ENCODE peak calls at places on chromosomes 6 and 20, in eight cellular contexts. K is SK-MEL-5; U is M059J; W is NCI-H1436; H is omental fat pad; T is iPS-NIHi11; J is activated naive CD4-positive, alpha-beta T cell; Q is HFFc6. R is an unnamed sample.

GRCh38 chr6:108437821-108438220 is 122.9 kb upstream of the FOXO3 start:
- DNase-seq in K (no peak), U (peak; percentile 19), W (no peak), H (no peak), T (no peak), J (no peak), Q (peak; percentile 10), R (no peak)

GRCh38 chr20:52104546-52105044 is 87.0 kb downstream of the ZFP64 start:
- DNase-seq in K (no peak), U (peak; percentile 51), W (no peak), H (no peak), T (peak; percentile 63), J (no peak), Q (peak; percentile 2), R (no peak)

GRCh38 chr6:34115396-34116314 is 30.2 kb downstream of the GRM4 start:
- DNase-seq in K (no peak), U (peak; percentile 38), W (no peak), H (no peak), T (peak; percentile 97), J (no peak), Q (no peak), R (no peak)

GRCh38 chr6:34021001-34021838 is 124.7 kb downstream of the GRM4 start:
- DNase-seq in K (no peak), U (no peak), W (peak; percentile 67), H (no peak), T (no peak), J (no peak), Q (no peak), R (no peak)

GRCh38 chr6:102895683-102896082 is 1502.2 kb downstream of the GRIK2 start:
- DNase-seq in K (no peak), U (no peak), W (no peak), H (no peak), T (no peak), J (no peak), Q (no peak), R (no peak)

GRCh38 chr20:46688151-46689081 is 828 bp downstream of the TP53RK start:
- DNase-seq in K (peak; percentile 46), U (peak; percentile 61), W (no peak), H (no peak), T (no peak), J (no peak), Q (peak; percentile 23), R (no peak)

GRCh38 chr6:12069891-12070529 is 57.9 kb downstream of the HIVEP1 start:
- DNase-seq in K (no peak), U (peak; percentile 69), W (no peak), H (no peak), T (no peak), J (no peak), Q (peak; percentile 47), R (no peak)

GRCh38 chr6:166512567-166512966 is 73.9 kb downstream of the RAMACL start:
- DNase-seq in K (no peak), U (no peak), W (no peak), H (no peak), T (no peak), J (peak; percentile 7), Q (no peak), R (no peak)

GRCh38 chr20:324177-325042 is 942 bp upstream of the SOX12 start:
- DNase-seq in K (peak; percentile 90), U (peak; percentile 94), W (peak; percentile 82), H (peak; percentile 75), T (peak; percentile 76), J (peak; percentile 72), Q (peak; percentile 71), R (peak; percentile 80)

GRCh38 chr6:160071805-160072687 is 49.6 kb upstream of the SLC22A1 start:
- DNase-seq in K (peak; percentile 38), U (peak; percentile 7), W (no peak), H (no peak), T (peak; percentile 36), J (no peak), Q (no peak), R (no peak)

GRCh38 chr6:98836025-98836961 is 1.9 kb downstream of the POU3F2 start:
- DNase-seq in K (peak; percentile 31), U (peak; percentile 47), W (no peak), H (no peak), T (peak; percentile 43), J (no peak), Q (no peak), R (no peak)

GRCh38 chr6:84172574-84172973 is 54.9 kb downstream of the CEP162 start:
- DNase-seq in K (no peak), U (no peak), W (no peak), H (no peak), T (no peak), J (no peak), Q (no peak), R (no peak)

GRCh38 chr6:52233975-52234823 is 10.1 kb downstream of the IL17F start:
- DNase-seq in K (peak; percentile 86), U (peak; percentile 82), W (no peak), H (no peak), T (peak; percentile 73), J (no peak), Q (peak; percentile 81), R (peak; percentile 16)

GRCh38 chr6:154696661-154697060 is 36.6 kb upstream of the SCAF8 start:
- DNase-seq in K (no peak), U (no peak), W (no peak), H (no peak), T (no peak), J (no peak), Q (no peak), R (no peak)

GRCh38 chr6:126721581-126722145 is 381.7 kb downstream of the CENPW start:
- DNase-seq in K (no peak), U (peak; percentile 85), W (no peak), H (no peak), T (no peak), J (no peak), Q (peak; percentile 87), R (no peak)

GRCh38 chr6:169589699-169590257 is 112.1 kb downstream of the WDR27 start:
- DNase-seq in K (peak; percentile 2), U (peak; percentile 81), W (peak; percentile 52), H (no peak), T (no peak), J (no peak), Q (peak; percentile 18), R (no peak)

GRCh38 chr20:2756056-2756611 is 44.3 kb downstream of the CPXM1 start:
- DNase-seq in K (peak; percentile 74), U (peak; percentile 64), W (no peak), H (no peak), T (peak; percentile 81), J (no peak), Q (no peak), R (no peak)

GRCh38 chr6:157276134-157276532 is 47.2 kb downstream of the TMEM242 start:
- DNase-seq in K (no peak), U (no peak), W (no peak), H (peak; percentile 11), T (no peak), J (no peak), Q (no peak), R (no peak)

GRCh38 chr6:170173416-170173990 is 117.4 kb downstream of the DLL1 start:
- DNase-seq in K (no peak), U (no peak), W (no peak), H (no peak), T (peak; percentile 6), J (no peak), Q (no peak), R (no peak)

GRCh38 chr6:165574220-165574619 is 88.8 kb downstream of the PDE10A start:
- DNase-seq in K (no peak), U (no peak), W (no peak), H (no peak), T (no peak), J (no peak), Q (no peak), R (no peak)

GRCh38 chr20:43752561-43753301 is 25.9 kb upstream of the GTSF1L start:
- DNase-seq in K (peak; percentile 43), U (peak; percentile 100), W (no peak), H (no peak), T (no peak), J (no peak), Q (peak; percentile 90), R (no peak)

GRCh38 chr6:145749632-145750031 is 14.3 kb upstream of the EPM2A start:
- DNase-seq in K (peak; percentile 15), U (peak; percentile 87), W (no peak), H (no peak), T (no peak), J (no peak), Q (peak; percentile 89), R (no peak)

GRCh38 chr6:12899080-12899815 is 182.7 kb downstream of the PHACTR1 start:
- DNase-seq in K (peak; percentile 20), U (no peak), W (peak; percentile 25), H (no peak), T (no peak), J (no peak), Q (no peak), R (no peak)

GRCh38 chr6:27139753-27140522 is 107.6 kb upstream of the PRSS16 start:
- DNase-seq in K (peak; percentile 50), U (no peak), W (no peak), H (no peak), T (no peak), J (no peak), Q (no peak), R (no peak)

GRCh38 chr6:25175216-25175615 is 104.0 kb upstream of the CARMIL1 start:
- DNase-seq in K (no peak), U (peak; percentile 94), W (no peak), H (no peak), T (no peak), J (no peak), Q (peak; percentile 61), R (no peak)

GRCh38 chr6:45709834-45710233 is 305.8 kb downstream of the CLIC5 start:
- DNase-seq in K (no peak), U (no peak), W (no peak), H (no peak), T (no peak), J (no peak), Q (no peak), R (no peak)

GRCh38 chr6:14452567-14453527 is 335.3 kb downstream of the CD83 start:
- DNase-seq in K (no peak), U (peak; percentile 98), W (no peak), H (no peak), T (no peak), J (no peak), Q (no peak), R (no peak)

R was measured in GOT3.